ENCODE peak calls at places on chromosomes 13 and 19, in eight cellular contexts. U is H1, S is breast epithelium, G is GM23338, C is esophagus muscularis mucosa, T is SK-N-SH, E is HepG2, X is suprapubic skin. K is an unnamed sample.

GRCh38 chr19:6536138-6536671 is 5.4 kb downstream of the TNFSF9 start:
- DNase-seq in U (no peak), S (no peak), G (peak), C (no peak), T (peak), E (peak), X (no peak), K (no peak)

GRCh38 chr19:50844296-50844935 is 10.3 kb upstream of the KLK3 start:
- DNase-seq in U (no peak), S (no peak), G (no peak), C (no peak), T (no peak), E (no peak), X (no peak), K (no peak)

GRCh38 chr19:53365899-53366493 is 491 bp downstream of the ZNF525 start:
- DNase-seq in U (no peak), S (no peak), G (peak), C (no peak), T (peak), E (peak), X (no peak), K (no peak)

GRCh38 chr13:92553470-92554114 is 673.0 kb upstream of the GPC6 start:
- DNase-seq in U (no peak), S (no peak), G (no peak), C (no peak), T (no peak), E (no peak), X (no peak), K (no peak)

GRCh38 chr13:45194081-45194939 is 6.5 kb downstream of the KCTD4 start:
- DNase-seq in U (peak), S (no peak), G (peak), C (no peak), T (no peak), E (no peak), X (no peak), K (peak)

GRCh38 chr13:20231839-20232555 is at the start of gene GJB6:
- DNase-seq in U (peak), S (no peak), G (peak), C (no peak), T (peak), E (no peak), X (peak), K (no peak)

GRCh38 chr13:108922108-108922507 is 292.7 kb downstream of the MYO16 start:
- DNase-seq in U (no peak), S (no peak), G (no peak), C (no peak), T (no peak), E (no peak), X (no peak), K (no peak)

GRCh38 chr13:113298001-113298945 is 1.2 kb downstream of the LAMP1 start:
- DNase-seq in U (no peak), S (no peak), G (no peak), C (no peak), T (no peak), E (no peak), X (no peak), K (no peak)

GRCh38 chr19:31232871-31233270 is 116.4 kb downstream of the TSHZ3 start:
- DNase-seq in U (no peak), S (no peak), G (no peak), C (no peak), T (no peak), E (no peak), X (no peak), K (no peak)

GRCh38 chr19:38132781-38133180 is 91.2 kb downstream of the DPF1 start:
- DNase-seq in U (no peak), S (no peak), G (no peak), C (no peak), T (no peak), E (no peak), X (no peak), K (no peak)

GRCh38 chr19:58093071-58093470 is 5.0 kb downstream of the ZSCAN18 start:
- DNase-seq in U (no peak), S (no peak), G (no peak), C (no peak), T (no peak), E (no peak), X (no peak), K (no peak)

GRCh38 chr13:77300176-77301141 is 26.4 kb downstream of the MYCBP2 start:
- DNase-seq in U (no peak), S (no peak), G (peak), C (no peak), T (no peak), E (no peak), X (no peak), K (no peak)

DNA sequence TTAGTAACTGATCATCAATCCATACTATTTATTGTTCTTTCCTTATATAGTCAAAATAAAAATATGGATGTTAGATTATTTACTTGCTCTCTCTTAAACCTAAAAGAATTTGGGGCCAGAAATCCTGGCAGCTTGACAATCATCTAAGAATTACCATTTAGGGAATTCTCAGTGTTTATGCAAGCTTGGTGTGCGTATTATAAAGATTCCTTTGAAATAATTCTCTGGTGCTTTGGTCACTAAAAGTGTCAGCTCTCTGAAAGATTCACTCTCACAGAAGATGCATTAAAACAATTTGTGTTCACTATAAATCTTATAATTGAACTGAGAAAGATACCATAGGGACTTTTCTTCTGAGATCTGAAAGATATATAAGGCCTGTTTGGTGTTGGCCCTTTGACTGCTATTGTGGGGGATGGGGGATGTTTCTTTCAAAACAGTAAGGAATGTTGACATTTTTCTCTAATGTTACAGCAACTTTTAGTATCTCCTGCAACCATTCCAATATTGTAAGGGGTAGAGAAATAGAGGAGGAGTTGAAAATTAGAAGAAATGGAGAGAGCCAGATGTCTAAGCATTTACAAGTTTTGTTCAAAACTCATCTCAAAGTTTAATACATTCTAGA is 27.2 kb downstream of the EPSTI1 start:
- DNase-seq in U (no peak), S (no peak), G (no peak), C (no peak), T (no peak), E (no peak), X (no peak), K (no peak)
- TF ChIP-seq POLR2AphosphoS5 in U (no peak), S (no peak), G (no peak), C (no peak), T (no peak), E (no peak), X (no peak), K (no peak)

DNA sequence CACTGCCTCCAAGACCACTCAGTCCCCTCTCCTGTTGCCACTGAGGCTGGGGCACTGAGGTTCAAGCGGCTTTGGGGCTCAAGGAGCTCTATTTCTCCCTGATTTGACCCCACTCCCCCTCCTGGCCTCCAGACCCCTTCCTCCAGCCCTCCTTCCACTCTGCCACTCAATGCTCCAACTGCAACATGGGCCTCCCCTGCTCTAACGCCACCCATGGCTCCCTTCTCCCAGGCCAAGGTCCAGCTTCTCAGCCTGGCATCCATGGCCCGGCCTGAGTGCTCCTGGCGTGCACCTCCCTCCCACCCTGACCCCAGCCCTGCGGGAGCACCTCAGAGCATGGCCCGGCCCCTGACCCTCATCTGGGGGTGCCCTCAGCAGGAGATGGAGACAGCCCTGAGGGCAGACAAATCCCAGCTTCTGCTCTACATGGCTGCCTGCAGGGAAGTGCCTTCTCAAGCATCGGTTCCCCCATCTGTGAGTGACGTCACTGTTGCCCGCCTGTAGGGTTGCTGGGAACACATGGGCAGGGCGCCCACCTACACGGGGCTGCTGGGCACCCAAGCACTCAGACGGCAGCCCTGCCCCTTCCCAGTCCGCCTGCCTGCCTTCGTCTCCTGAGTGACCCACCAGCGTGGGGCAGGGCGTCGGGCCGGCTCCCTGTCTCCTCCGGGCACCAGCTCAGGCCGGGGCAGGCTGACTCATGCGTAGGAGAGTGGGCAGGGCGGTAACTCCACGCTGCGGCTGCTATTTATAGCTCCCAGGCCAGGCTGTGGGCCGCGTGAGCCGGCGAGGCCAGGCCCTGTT is 1.6 kb upstream of the DIRAS1 start:
- DNase-seq in U (no peak), S (peak), G (peak), C (no peak), T (peak), E (no peak), X (no peak), K (peak)
- TF ChIP-seq POLR2AphosphoS5 in U (no peak), S (no peak), G (no peak), C (peak), T (no peak), E (no peak), X (no peak), K (peak)

GRCh38 chr19:55495646-55496349 is 7.6 kb downstream of the SSC5D start:
- DNase-seq in U (peak), S (no peak), G (no peak), C (no peak), T (no peak), E (no peak), X (no peak), K (no peak)

GRCh38 chr19:55494172-55494761 is 6.0 kb downstream of the SSC5D start:
- DNase-seq in U (no peak), S (no peak), G (no peak), C (no peak), T (no peak), E (no peak), X (no peak), K (peak)

GRCh38 chr19:55498246-55498645 is 10.0 kb downstream of the SSC5D start:
- DNase-seq in U (no peak), S (no peak), G (no peak), C (no peak), T (no peak), E (no peak), X (no peak), K (no peak)

GRCh38 chr19:55500368-55500952 is 12.2 kb downstream of the SSC5D start:
- DNase-seq in U (no peak), S (no peak), G (no peak), C (no peak), T (no peak), E (no peak), X (no peak), K (no peak)

GRCh38 chr19:55497777-55498176 is 9.5 kb downstream of the SSC5D start:
- DNase-seq in U (no peak), S (no peak), G (no peak), C (no peak), T (no peak), E (no peak), X (no peak), K (no peak)
- TF ChIP-seq POLR2AphosphoS5 in U (no peak), S (no peak), G (no peak), C (no peak), T (no peak), E (no peak), X (no peak), K (no peak)

GRCh38 chr13:47499358-47500150 is 501.5 kb downstream of the SUCLA2 start:
- DNase-seq in U (no peak), S (no peak), G (no peak), C (no peak), T (no peak), E (no peak), X (no peak), K (no peak)
- TF ChIP-seq POLR2AphosphoS5 in U (no peak), S (no peak), G (no peak), C (no peak), T (peak), E (no peak), X (no peak), K (no peak)

DNA sequence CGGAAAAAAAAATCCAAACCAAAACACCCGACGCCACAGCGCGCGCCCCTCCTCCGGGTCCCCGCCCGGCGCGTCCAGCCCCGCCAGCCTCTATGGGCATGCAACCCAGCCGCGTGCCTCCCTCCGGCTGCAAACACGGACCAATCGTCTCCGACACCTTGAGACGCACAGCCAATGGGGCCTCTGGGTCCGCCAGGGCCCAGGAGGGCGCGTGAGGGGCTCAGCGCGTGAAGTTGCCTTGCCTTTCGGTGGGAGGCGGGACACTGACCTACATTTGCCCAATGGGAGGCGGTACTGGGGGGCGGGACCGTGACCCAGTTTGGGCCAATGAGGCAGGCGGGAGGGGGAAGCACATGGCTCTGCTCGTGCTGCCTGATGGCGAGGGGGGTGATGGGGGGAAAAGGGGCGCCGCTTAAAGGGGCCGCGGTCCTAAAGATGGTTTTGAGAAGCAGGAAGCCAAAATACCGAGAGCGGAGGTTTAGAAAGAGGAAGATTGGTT is 319 bp upstream of the DBP start:
- DNase-seq in U (peak), S (peak), G (peak), C (peak), T (peak), E (peak), X (peak), K (peak)
- TF ChIP-seq POLR2AphosphoS5 in U (no peak), S (peak), G (peak), C (peak), T (no peak), E (no peak), X (no peak), K (peak)

GRCh38 chr19:23461120-23461519 is 65.8 kb upstream of the ZNF91 start:
- DNase-seq in U (no peak), S (no peak), G (peak), C (no peak), T (no peak), E (no peak), X (no peak), K (no peak)

GRCh38 chr19:23460656-23461055 is 65.4 kb upstream of the ZNF91 start:
- DNase-seq in U (no peak), S (no peak), G (no peak), C (no peak), T (no peak), E (no peak), X (no peak), K (no peak)
- TF ChIP-seq POLR2AphosphoS5 in U (no peak), S (no peak), G (no peak), C (no peak), T (no peak), E (no peak), X (no peak), K (no peak)

DNA sequence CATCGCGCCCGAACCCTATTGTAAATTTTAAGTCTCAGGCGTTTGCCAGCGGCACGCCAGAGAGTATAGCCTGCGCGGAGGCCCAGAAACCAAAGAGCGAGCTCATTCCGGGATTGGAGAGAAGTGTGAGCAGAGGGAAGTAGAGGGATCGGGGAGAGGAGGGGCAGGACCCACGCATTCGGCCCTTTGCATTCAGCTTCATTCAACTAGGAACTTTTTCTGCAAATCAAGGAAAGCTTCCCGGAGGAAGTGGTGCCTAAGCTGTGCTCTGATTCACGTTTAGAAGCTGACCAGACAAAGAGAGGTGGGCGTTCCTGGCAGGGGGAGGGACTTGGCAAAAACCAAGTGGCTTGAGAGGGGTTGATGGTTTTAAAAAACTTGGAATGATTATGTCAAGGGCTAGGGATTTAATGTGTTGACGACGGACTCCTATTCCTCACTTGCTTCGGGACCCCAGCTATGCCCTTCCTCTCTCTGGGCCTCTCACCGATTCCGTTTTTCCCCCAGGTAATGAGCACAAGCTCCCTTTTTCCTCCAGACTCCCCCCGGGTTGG is 858 bp upstream of the PRMT1 start:
- DNase-seq in U (peak), S (peak), G (peak), C (no peak), T (peak), E (peak), X (peak), K (peak)
- TF ChIP-seq POLR2AphosphoS5 in U (peak), S (no peak), G (peak), C (no peak), T (peak), E (peak), X (no peak), K (peak)

DNA sequence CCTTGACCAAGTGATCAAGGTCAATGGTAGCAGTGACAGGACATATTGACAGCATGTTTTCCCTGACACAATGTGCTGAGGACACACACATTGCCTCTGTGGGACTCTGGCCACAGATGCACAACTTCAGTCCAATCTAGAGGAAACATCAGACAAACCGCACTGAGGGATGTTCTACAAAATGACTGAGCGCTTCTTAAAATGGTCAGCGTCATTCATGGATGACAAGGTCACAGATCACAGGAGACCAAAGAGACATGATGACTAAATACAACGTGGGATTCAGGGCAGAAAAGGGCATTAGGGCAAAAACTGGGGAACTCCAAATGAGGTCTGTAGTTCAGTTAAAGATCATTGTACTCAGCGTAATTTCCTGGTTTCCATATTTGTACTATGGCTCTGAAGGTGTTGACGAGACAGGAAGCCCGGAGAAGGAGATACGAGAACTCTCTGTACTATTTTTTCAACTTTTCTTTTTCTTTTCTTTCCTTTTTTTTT is 20.6 kb downstream of the PBX4 start:
- DNase-seq in U (no peak), S (no peak), G (no peak), C (no peak), T (no peak), E (peak), X (no peak), K (no peak)
- TF ChIP-seq POLR2AphosphoS5 in U (no peak), S (no peak), G (no peak), C (no peak), T (no peak), E (no peak), X (no peak), K (no peak)

GRCh38 chr19:35352448-35353304 is 5.0 kb downstream of the FFAR1 start:
- DNase-seq in U (peak), S (peak), G (peak), C (no peak), T (peak), E (peak), X (no peak), K (peak)

GRCh38 chr19:35355851-35356460 is 2.3 kb upstream of the FFAR3 start:
- DNase-seq in U (no peak), S (peak), G (peak), C (no peak), T (no peak), E (no peak), X (peak), K (peak)

GRCh38 chr19:35352177-35352447 is 4.4 kb downstream of the FFAR1 start:
- DNase-seq in U (no peak), S (peak), G (peak), C (no peak), T (no peak), E (no peak), X (no peak), K (peak)

GRCh38 chr19:35353635-35354034 is 4.6 kb upstream of the FFAR3 start:
- DNase-seq in U (no peak), S (peak), G (no peak), C (no peak), T (no peak), E (no peak), X (no peak), K (peak)

DNA sequence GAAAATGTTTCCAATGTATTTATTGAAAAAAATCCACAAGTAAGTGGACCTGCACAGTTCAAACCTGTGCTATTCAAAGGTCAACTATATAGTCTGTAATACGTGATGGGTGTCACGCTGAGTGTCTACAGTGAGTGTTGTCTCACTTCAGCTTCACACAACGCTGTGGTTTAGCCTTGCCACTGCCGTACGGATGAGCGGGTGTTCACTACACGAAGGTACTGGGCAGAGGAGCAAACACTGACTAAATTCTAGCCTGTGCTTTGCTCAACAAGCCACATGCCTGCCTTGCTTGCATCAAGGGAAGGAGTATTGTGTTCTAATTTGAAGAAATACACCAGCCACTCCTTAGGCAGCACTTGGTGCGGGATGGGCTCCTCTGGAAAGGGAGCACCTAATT is 3.4 kb upstream of the FFAR3 start:
- DNase-seq in U (no peak), S (peak), G (no peak), C (no peak), T (no peak), E (no peak), X (no peak), K (peak)
- TF ChIP-seq POLR2AphosphoS5 in U (no peak), S (no peak), G (no peak), C (no peak), T (no peak), E (no peak), X (no peak), K (no peak)